ENCODE peak calls at places on chromosome 7, in four cellular contexts. I is T-helper 2 cell, C is PC-9, W is AML-193. D is an unnamed sample.

GRCh38 chr7:130939285-130940095 is 205.5 kb upstream of the KLF14 start:
- DNase-seq in I (no peak), C (no peak), W (no peak), D (no peak)

GRCh38 chr7:152006336-152006735 is 19.1 kb upstream of the GALNT11 start:
- DNase-seq in I (no peak), C (no peak), W (no peak), D (no peak)

GRCh38 chr7:143263266-143264195 is at the start of gene GSTK1:
- DNase-seq in I (peak), C (peak), W (peak), D (peak)

GRCh38 chr7:79615466-79615865 is 162.0 kb upstream of the MAGI2 start:
- DNase-seq in I (no peak), C (no peak), W (no peak), D (no peak)

GRCh38 chr7:19470031-19470430 is 238.8 kb downstream of the POLR1F start:
- DNase-seq in I (no peak), C (no peak), W (no peak), D (no peak)

GRCh38 chr7:143130541-143130940 is 1.3 kb upstream of the PIP start:
- DNase-seq in I (no peak), C (no peak), W (no peak), D (no peak)

GRCh38 chr7:129262333-129262732 is 37.5 kb downstream of the AHCYL2 start:
- DNase-seq in I (no peak), C (no peak), W (no peak), D (peak)

GRCh38 chr7:30134523-30135270 is at the start of gene MTURN:
- DNase-seq in I (peak), C (peak), W (peak), D (peak)

GRCh38 chr7:137715546-137715945 is 131.2 kb downstream of the DGKI start:
- DNase-seq in I (no peak), C (no peak), W (no peak), D (no peak)

GRCh38 chr7:142357953-142358520 is 100.2 kb upstream of the PRSS58 start:
- DNase-seq in I (no peak), C (peak), W (peak), D (no peak)

GRCh38 chr7:150404172-150404784 is 25.1 kb downstream of the ZNF775 start:
- DNase-seq in I (no peak), C (no peak), W (no peak), D (no peak)

GRCh38 chr7:103640031-103640779 is 194.2 kb upstream of the SLC26A5 start:
- DNase-seq in I (no peak), C (no peak), W (no peak), D (no peak)

GRCh38 chr7:4725014-4725951 is 43.2 kb downstream of the FOXK1 start:
- DNase-seq in I (no peak), C (peak), W (peak), D (peak)

GRCh38 chr7:6172331-6173295 is 99.8 kb downstream of the CYTH3 start:
- DNase-seq in I (no peak), C (peak), W (no peak), D (no peak)

GRCh38 chr7:151477867-151478266 is 37.9 kb upstream of the CRYGN start:
- DNase-seq in I (no peak), C (no peak), W (no peak), D (no peak)

GRCh38 chr7:33423646-33424020 is 294.3 kb downstream of the BBS9 start:
- DNase-seq in I (no peak), C (no peak), W (peak), D (no peak)

GRCh38 chr7:151541709-151542499 is 22.2 kb upstream of the RHEB start:
- DNase-seq in I (no peak), C (no peak), W (no peak), D (no peak)

GRCh38 chr7:92135100-92135429 is 788 bp upstream of the CYP51A1 start:
- DNase-seq in I (no peak), C (no peak), W (peak), D (no peak)

GRCh38 chr7:117808273-117808868 is 64.9 kb downstream of the CTTNBP2 start:
- DNase-seq in I (no peak), C (no peak), W (no peak), D (no peak)

GRCh38 chr7:150941983-150942590 is 36.0 kb downstream of the KCNH2 start:
- DNase-seq in I (peak), C (no peak), W (no peak), D (peak)

GRCh38 chr7:51369746-51370145 is 53.1 kb upstream of the COBL start:
- DNase-seq in I (no peak), C (no peak), W (no peak), D (no peak)

GRCh38 chr7:134755422-134756022 is 23.9 kb upstream of the CALD1 start:
- DNase-seq in I (peak), C (peak), W (no peak), D (peak)

GRCh38 chr7:90178166-90178565 is 23.9 kb downstream of the STEAP1 start:
- DNase-seq in I (no peak), C (no peak), W (no peak), D (no peak)

D was measured in T-cell.